ENCODE peak calls at places on chromosomes 2 and 18, in seven cellular contexts. X, W, P, R, H, S and C are unnamed samples.

GRCh38 chr2:120436460-120436739 is 90.5 kb downstream of the INHBB start:
- DNase-seq in X (no peak), H (no peak), W (peak), S (no peak), R (no peak), P (peak), C (no peak)

GRCh38 chr2:127118467-127118866 is 11.5 kb upstream of the BIN1 start:
- DNase-seq in H (no peak), W (no peak), P (no peak), R (no peak), X (no peak), S (peak), C (no peak)

GRCh38 chr2:60806988-60807681 is 51.1 kb downstream of the PAPOLG start:
- DNase-seq in H (peak), W (peak), X (no peak), R (peak), P (no peak), S (no peak), C (peak)

GRCh38 chr2:138298120-138298814 is 203.3 kb upstream of the SPOPL start:
- DNase-seq in X (no peak), P (no peak), S (no peak), H (no peak), W (no peak), R (no peak), C (no peak)

GRCh38 chr2:46369783-46370182 is 72.6 kb downstream of the EPAS1 start:
- DNase-seq in R (no peak), H (no peak), P (no peak), X (no peak), W (no peak), S (no peak), C (no peak)

GRCh38 chr2:51734115-51734514 is 702.2 kb upstream of the NRXN1 start:
- DNase-seq in R (peak), X (no peak), P (no peak), W (no peak), S (no peak), H (peak), C (no peak)

GRCh38 chr18:79775441-79776221 is 22.1 kb upstream of the KCNG2 start:
- DNase-seq in R (no peak), W (peak), S (peak), X (no peak), P (no peak), H (no peak), C (no peak)

GRCh38 chr2:134453973-134454372 is 200.1 kb downstream of the MGAT5 start:
- DNase-seq in R (no peak), H (no peak), W (no peak), P (peak), X (no peak), S (no peak), C (no peak)

GRCh38 chr2:222878284-222878876 is 17.5 kb downstream of the ACSL3 start:
- DNase-seq in P (no peak), R (no peak), H (no peak), S (no peak), X (no peak), W (no peak), C (no peak)

GRCh38 chr2:240785424-240786335 is 34.3 kb downstream of the KIF1A start:
- DNase-seq in P (no peak), H (no peak), R (no peak), W (no peak), S (peak), X (no peak), C (no peak)

GRCh38 chr18:12306752-12307151 is 1.3 kb upstream of the TUBB6 start:
- DNase-seq in R (no peak), W (no peak), P (peak), H (no peak), X (no peak), S (no peak), C (no peak)

GRCh38 chr18:76932026-76932819 is 109.9 kb downstream of the ZNF236 start:
- DNase-seq in X (peak), H (peak), P (no peak), W (no peak), S (no peak), R (peak), C (peak)

GRCh38 chr2:31563273-31563839 is 17.4 kb downstream of the SRD5A2 start:
- DNase-seq in S (no peak), X (no peak), P (no peak), H (no peak), R (no peak), W (no peak), C (no peak)

GRCh38 chr2:219548990-219549389 is 5.2 kb downstream of the TMEM198 start:
- DNase-seq in H (no peak), W (no peak), R (no peak), S (no peak), P (no peak), X (no peak), C (no peak)

GRCh38 chr18:64037812-64038414 is 68.0 kb downstream of the SERPINB8 start:
- DNase-seq in W (no peak), R (peak), H (peak), X (no peak), P (no peak), S (no peak), C (no peak)

GRCh38 chr2:26978061-26978596 is 7.7 kb downstream of the MAPRE3 start:
- DNase-seq in W (no peak), P (no peak), S (no peak), H (no peak), X (no peak), R (no peak), C (no peak)

GRCh38 chr2:30981519-30981918 is 156.7 kb downstream of the GALNT14 start:
- DNase-seq in P (no peak), S (no peak), W (no peak), X (no peak), H (no peak), R (no peak), C (no peak)

GRCh38 chr2:204339212-204339715 is 206.0 kb upstream of the PARD3B start:
- DNase-seq in S (no peak), R (no peak), W (no peak), P (no peak), X (no peak), H (no peak), C (no peak)

GRCh38 chr2:181465686-181466375 is 8.6 kb downstream of the ITGA4 start:
- DNase-seq in P (no peak), R (peak), S (no peak), X (no peak), W (no peak), H (peak), C (peak)

GRCh38 chr2:182763311-182763912 is 47.4 kb downstream of the DNAJC10 start:
- DNase-seq in H (peak), W (no peak), R (peak), P (no peak), S (no peak), X (no peak), C (no peak)

GRCh38 chr2:6214471-6214870 is 522.3 kb downstream of the SOX11 start:
- DNase-seq in S (no peak), R (no peak), H (no peak), X (no peak), W (no peak), P (no peak), C (no peak)

GRCh38 chr2:66573866-66574265 is 138.9 kb downstream of the MEIS1 start:
- DNase-seq in W (no peak), S (no peak), P (no peak), R (peak), H (no peak), X (no peak), C (no peak)

GRCh38 chr2:26605195-26605968 is 35.8 kb downstream of the CIB4 start:
- DNase-seq in P (peak), H (peak), W (no peak), S (no peak), R (peak), X (no peak), C (peak)

GRCh38 chr18:13159579-13159978 is 59.0 kb upstream of the LDLRAD4 start:
- DNase-seq in W (no peak), X (no peak), S (no peak), P (no peak), H (peak), R (peak), C (peak)

GRCh38 chr2:206696910-206697309 is 21.3 kb downstream of the DYTN start:
- DNase-seq in H (no peak), R (no peak), W (no peak), P (no peak), X (no peak), S (no peak), C (no peak)

GRCh38 chr2:120907822-120908221 is 172.2 kb downstream of the GLI2 start:
- DNase-seq in R (no peak), X (no peak), H (no peak), P (no peak), W (no peak), S (no peak), C (no peak)

GRCh38 chr2:225177098-225177497 is 134.8 kb upstream of the DOCK10 start:
- DNase-seq in S (no peak), P (no peak), W (no peak), H (peak), X (no peak), R (peak), C (peak)

GRCh38 chr2:199484927-199485326 is 27.2 kb upstream of the SATB2 start:
- DNase-seq in S (no peak), W (no peak), X (no peak), H (no peak), P (no peak), R (no peak), C (no peak)

GRCh38 chr18:72458256-72458655 is 85.9 kb downstream of the CBLN2 start:
- DNase-seq in S (no peak), P (no peak), H (no peak), X (no peak), R (no peak), W (no peak), C (no peak)

GRCh38 chr2:172823451-172823850 is 87.8 kb downstream of the RAPGEF4 start:
- DNase-seq in P (no peak), W (no peak), S (peak), R (no peak), X (no peak), H (no peak), C (no peak)

GRCh38 chr2:205734436-205734835 is 52.1 kb downstream of the NRP2 start:
- DNase-seq in S (no peak), R (peak), P (no peak), W (no peak), H (peak), X (no peak), C (peak)

GRCh38 chr2:96520231-96520630 is 15.1 kb upstream of the NEURL3 start:
- DNase-seq in H (no peak), W (no peak), R (no peak), X (no peak), S (no peak), P (no peak), C (no peak)

GRCh38 chr2:116949249-116949648 is 865.2 kb upstream of the DDX18 start:
- DNase-seq in P (no peak), R (no peak), W (no peak), H (no peak), X (no peak), S (no peak), C (no peak)

GRCh38 chr18:573385-573784 is 6.8 kb upstream of the CETN1 start:
- DNase-seq in R (no peak), X (no peak), H (no peak), W (no peak), P (no peak), S (no peak), C (no peak)

GRCh38 chr2:7023542-7023941 is 106.3 kb downstream of the RNF144A start:
- DNase-seq in S (no peak), R (no peak), W (no peak), X (peak), H (peak), P (no peak), C (no peak)

GRCh38 chr2:79630060-79630459 is 117.2 kb downstream of the CTNNA2 start:
- DNase-seq in H (no peak), P (no peak), S (peak), X (no peak), R (no peak), W (no peak), C (no peak)

GRCh38 chr2:238225911-238226697 is 13.7 kb downstream of the HES6 start:
- DNase-seq in X (peak), H (peak), S (peak), P (no peak), W (no peak), R (peak), C (no peak)

GRCh38 chr2:28163627-28164279 is 228.9 kb upstream of the FOSL2 start:
- DNase-seq in W (no peak), X (no peak), P (no peak), S (no peak), H (no peak), R (no peak), C (no peak)

GRCh38 chr2:28713582-28714292 is 37.9 kb upstream of the PPP1CB start:
- DNase-seq in X (no peak), P (no peak), W (no peak), H (peak), R (peak), S (no peak), C (no peak)

DNA sequence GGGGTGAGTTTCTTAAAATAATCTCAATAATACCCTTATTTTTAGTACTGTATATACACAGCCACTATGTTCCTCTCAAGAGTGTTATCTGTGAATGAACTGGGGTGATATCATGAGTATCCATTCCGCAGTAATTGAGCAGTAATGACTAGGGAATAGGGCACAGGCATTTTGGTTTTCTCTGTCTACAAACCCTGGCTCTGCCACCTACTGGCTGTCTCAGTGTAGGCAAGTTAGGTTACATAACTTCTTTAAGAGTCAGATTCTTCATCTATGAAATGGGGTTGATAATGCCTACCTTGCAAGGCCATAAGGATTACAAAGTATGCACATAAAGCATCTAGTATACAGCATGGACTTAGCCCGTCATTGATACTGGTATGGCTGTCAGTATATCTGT is 555.8 kb downstream of the NRXN1 start:
- DNase-seq in W (no peak), H (no peak), S (no peak), X (no peak), R (no peak), P (no peak), C (no peak)
- TF ChIP-seq CTCF in W (no peak), H (no peak), S (no peak), X (no peak), R (no peak), P (no peak), C (no peak)

DNA sequence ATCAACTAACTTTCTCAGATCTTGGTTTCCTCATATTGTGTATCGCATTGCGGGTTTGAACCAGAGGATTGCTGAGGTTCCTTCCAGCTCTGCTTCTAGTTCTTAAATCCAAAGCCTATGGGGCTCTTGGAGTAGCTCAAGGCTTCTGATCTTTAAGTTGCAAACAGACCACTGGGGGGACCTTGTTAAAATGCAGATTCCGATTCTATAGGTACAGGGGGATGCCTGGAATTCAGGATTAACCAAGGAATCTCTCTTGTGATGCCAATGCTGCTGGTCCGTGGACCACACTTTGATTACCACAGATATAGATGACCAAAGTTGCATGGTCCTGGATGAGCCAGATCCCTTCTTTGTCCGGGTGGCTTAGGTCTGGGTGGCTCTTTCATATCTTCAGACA is 160.8 kb downstream of the SH3RF3 start:
- DNase-seq in H (no peak), P (no peak), S (no peak), X (no peak), R (no peak), W (no peak), C (no peak)
- H3K4me3 ChIP-seq in H (no peak), P (no peak), S (no peak), X (no peak), R (no peak), W (no peak), C (no peak)

DNA sequence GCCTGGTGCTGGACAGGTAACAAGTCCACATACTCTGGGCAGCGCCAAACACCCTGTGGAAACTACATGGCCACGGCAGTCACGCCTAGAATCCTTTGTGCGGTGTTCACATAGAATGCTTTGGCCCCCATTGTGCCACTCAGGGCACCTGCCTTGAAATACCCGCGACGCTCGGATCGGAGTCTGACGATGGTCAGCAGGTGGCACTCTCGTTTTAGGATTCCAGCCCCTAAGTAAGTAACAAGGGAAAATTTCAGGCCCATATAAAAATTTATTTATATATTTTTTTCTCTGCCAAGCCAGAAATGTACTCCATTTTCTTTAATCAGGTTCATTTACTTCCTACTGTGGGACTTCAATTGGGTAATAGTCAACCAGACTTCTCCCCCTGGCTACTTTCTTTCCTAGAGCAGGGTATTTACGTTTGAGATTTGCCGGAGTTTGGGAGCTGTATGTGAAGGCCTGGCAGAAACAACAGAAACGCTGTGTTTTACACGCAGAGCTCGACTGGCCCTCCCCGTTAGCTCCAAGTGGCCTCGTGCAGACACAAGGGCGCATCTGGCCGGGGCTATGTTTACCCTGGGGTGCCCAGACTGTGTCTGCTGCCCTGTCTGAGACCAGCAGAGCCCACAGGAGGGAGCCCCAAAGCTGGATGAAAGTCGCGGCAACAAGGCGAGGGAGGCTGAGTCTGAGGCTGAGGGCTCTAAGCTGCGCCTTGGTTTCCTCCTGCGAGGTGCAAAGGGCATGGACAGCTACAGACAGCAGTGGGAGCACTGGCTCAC is 41.6 kb downstream of the LRRC30 start:
- DNase-seq in P (no peak), H (peak), W (peak), X (peak), R (peak), S (peak), C (peak)
- TF ChIP-seq CTCF in P (peak), H (peak), W (peak), X (peak), R (peak), S (peak), C (peak)

DNA sequence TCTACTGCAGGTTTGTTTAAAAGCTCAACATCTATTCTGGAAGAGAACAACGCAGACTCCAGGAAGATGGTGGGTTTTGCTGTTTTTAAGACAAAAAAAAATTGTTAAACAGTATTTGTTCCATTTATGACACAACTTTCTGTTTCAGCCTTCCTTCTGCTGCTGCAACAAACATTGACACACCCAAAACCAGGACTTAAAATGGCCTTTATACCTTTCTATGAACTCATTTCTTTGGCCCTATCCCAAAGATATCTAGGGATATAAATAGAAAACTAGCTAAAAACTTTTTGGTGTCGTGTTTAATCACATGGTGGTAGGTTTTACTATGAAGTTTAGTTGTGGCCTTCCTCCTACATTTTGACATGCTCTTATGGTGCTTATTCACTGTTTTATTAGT is 964 bp upstream of the GALNT3 start:
- DNase-seq in X (no peak), H (no peak), W (no peak), R (peak), S (no peak), P (no peak), C (no peak)
- H3K4me3 ChIP-seq in X (no peak), H (no peak), W (no peak), R (no peak), S (peak), P (peak), C (no peak)

GRCh38 chr2:75466708-75467311 is 93.9 kb downstream of the EVA1A start:
- DNase-seq in X (no peak), P (no peak), S (no peak), H (peak), W (no peak), R (peak), C (no peak)
- TF ChIP-seq CTCF in X (no peak), P (no peak), S (peak), H (peak), W (no peak), R (peak), C (peak)